ENCODE peak calls at places on chromosomes 11 and 22, in four cellular contexts. One of them, this sample, is unnamed.

GRCh38 chr11:62217191-62217748 is 8.8 kb downstream of the SCGB2A1 start:
- DNase-seq in right lobe of liver: no peak
- DNase-seq in neuronal stem cell: no peak
- DNase-seq in CD8-positive, alpha-beta T cell: no peak
- DNase-seq in this sample: peak; percentile 25

GRCh38 chr11:35192347-35192746 is 53.4 kb downstream of the CD44 start:
- DNase-seq in neuronal stem cell: no peak
- DNase-seq in CD8-positive, alpha-beta T cell: no peak
- DNase-seq in right lobe of liver: peak; percentile 82
- DNase-seq in this sample: peak; percentile 59

GRCh38 chr22:49965291-49966040 is 4.9 kb downstream of the PIM3 start:
- DNase-seq in neuronal stem cell: no peak
- DNase-seq in CD8-positive, alpha-beta T cell: no peak
- DNase-seq in right lobe of liver: peak; percentile 59
- DNase-seq in this sample: peak; percentile 36

GRCh38 chr11:115439385-115439784 is 64.8 kb downstream of the CADM1 start:
- DNase-seq in right lobe of liver: no peak
- DNase-seq in CD8-positive, alpha-beta T cell: no peak
- DNase-seq in neuronal stem cell: no peak
- DNase-seq in this sample: no peak

GRCh38 chr22:20268350-20269012 is 363 bp upstream of the RTN4R start:
- DNase-seq in CD8-positive, alpha-beta T cell: peak; percentile 63
- DNase-seq in neuronal stem cell: peak; percentile 72
- DNase-seq in right lobe of liver: peak; percentile 73
- DNase-seq in this sample: peak; percentile 91

GRCh38 chr11:132595711-132596111 is 936.6 kb downstream of the OPCML start:
- DNase-seq in right lobe of liver: no peak
- DNase-seq in neuronal stem cell: no peak
- DNase-seq in CD8-positive, alpha-beta T cell: no peak
- DNase-seq in this sample: no peak

GRCh38 chr22:50276143-50276542 is 6.0 kb upstream of the MAPK11 start:
- DNase-seq in right lobe of liver: peak; percentile 79
- DNase-seq in CD8-positive, alpha-beta T cell: no peak
- DNase-seq in neuronal stem cell: no peak
- DNase-seq in this sample: peak; percentile 72

GRCh38 chr22:33789690-33790253 is 130.5 kb downstream of the LARGE1 start:
- DNase-seq in CD8-positive, alpha-beta T cell: no peak
- DNase-seq in neuronal stem cell: no peak
- DNase-seq in right lobe of liver: no peak
- DNase-seq in this sample: no peak

GRCh38 chr22:47299211-47299878 is 536.9 kb downstream of the TBC1D22A start:
- DNase-seq in right lobe of liver: no peak
- DNase-seq in neuronal stem cell: no peak
- DNase-seq in CD8-positive, alpha-beta T cell: no peak
- DNase-seq in this sample: no peak

GRCh38 chr22:46761539-46762237 is 762 bp upstream of the TBC1D22A start:
- DNase-seq in neuronal stem cell: peak; percentile 23
- DNase-seq in CD8-positive, alpha-beta T cell: no peak
- DNase-seq in right lobe of liver: no peak
- DNase-seq in this sample: no peak

GRCh38 chr11:64853709-64854108 is 9.3 kb upstream of the CDC42BPG start:
- DNase-seq in neuronal stem cell: no peak
- DNase-seq in CD8-positive, alpha-beta T cell: peak; percentile 50
- DNase-seq in right lobe of liver: no peak
- DNase-seq in this sample: no peak
- H3K4me1 ChIP-seq in neuronal stem cell: peaks cover 10% of the 10 kb centered on the region
- H3K4me1 ChIP-seq in CD8-positive, alpha-beta T cell: peaks cover 95% of the 10 kb centered on the region
- H3K4me1 ChIP-seq in right lobe of liver: peaks cover 2% of the 10 kb centered on the region
- H3K4me1 ChIP-seq in this sample: peaks cover 32% of the 10 kb centered on the region

GRCh38 chr11:2891901-2892214 is 6.3 kb upstream of the CDKN1C start:
- DNase-seq in neuronal stem cell: no peak
- DNase-seq in CD8-positive, alpha-beta T cell: no peak
- DNase-seq in right lobe of liver: peak; percentile 88
- DNase-seq in this sample: peak; percentile 74
- H3K27ac ChIP-seq in neuronal stem cell: peak overlapping the region; percentile 52
- H3K27ac ChIP-seq in CD8-positive, alpha-beta T cell: peak overlapping the region; percentile 31
- H3K27ac ChIP-seq in right lobe of liver: peak overlapping the region; percentile 58
- H3K27ac ChIP-seq in this sample: peak overlapping the region; percentile 69

GRCh38 chr22:40196628-40197027 is 18.9 kb downstream of the TNRC6B start:
- DNase-seq in CD8-positive, alpha-beta T cell: no peak
- DNase-seq in neuronal stem cell: no peak
- DNase-seq in right lobe of liver: no peak
- DNase-seq in this sample: peak; percentile 47

GRCh38 chr22:40199223-40199622 is 21.5 kb downstream of the TNRC6B start:
- DNase-seq in CD8-positive, alpha-beta T cell: no peak
- DNase-seq in right lobe of liver: no peak
- DNase-seq in neuronal stem cell: no peak
- DNase-seq in this sample: no peak

GRCh38 chr22:40193429-40194421 is 16.0 kb downstream of the TNRC6B start:
- DNase-seq in right lobe of liver: no peak
- DNase-seq in CD8-positive, alpha-beta T cell: no peak
- DNase-seq in neuronal stem cell: no peak
- DNase-seq in this sample: peak; percentile 60

GRCh38 chr22:40190501-40190900 is 12.8 kb downstream of the TNRC6B start:
- DNase-seq in CD8-positive, alpha-beta T cell: no peak
- DNase-seq in neuronal stem cell: no peak
- DNase-seq in right lobe of liver: no peak
- DNase-seq in this sample: peak; percentile 49

DNA sequence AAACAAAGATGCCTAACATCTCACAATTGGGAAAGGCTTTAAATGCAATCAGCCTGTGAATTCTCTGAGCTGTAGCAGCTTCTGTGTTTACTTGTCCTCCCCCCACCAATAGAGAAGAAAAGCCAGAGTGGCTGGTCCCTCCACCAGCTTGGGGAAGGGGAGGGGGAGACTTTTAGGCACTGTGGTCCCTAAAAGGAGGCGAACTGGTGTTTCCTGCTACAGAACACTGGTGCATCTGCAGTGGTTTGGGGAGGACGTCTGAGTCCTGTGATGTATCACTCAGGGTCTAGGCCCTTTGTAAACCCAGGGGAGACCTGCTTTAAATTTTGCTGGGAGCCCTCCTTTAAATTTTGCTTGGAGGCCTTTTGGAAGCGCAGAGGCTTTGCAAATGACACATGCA is 16.9 kb downstream of the TNRC6B start:
- DNase-seq in CD8-positive, alpha-beta T cell: no peak
- DNase-seq in right lobe of liver: no peak
- DNase-seq in neuronal stem cell: no peak
- DNase-seq in this sample: no peak
- H3K4me1 ChIP-seq in CD8-positive, alpha-beta T cell: peaks cover 50% of the 10 kb centered on the region
- H3K4me1 ChIP-seq in right lobe of liver: no peaks in the 10 kb centered on the region
- H3K4me1 ChIP-seq in neuronal stem cell: peaks cover 12% of the 10 kb centered on the region
- H3K4me1 ChIP-seq in this sample: peaks cover 28% of the 10 kb centered on the region

GRCh38 chr11:69014936-69015549 is 2.0 kb upstream of the MRGPRF start:
- DNase-seq in neuronal stem cell: no peak
- DNase-seq in CD8-positive, alpha-beta T cell: no peak
- DNase-seq in right lobe of liver: no peak
- DNase-seq in this sample: no peak

GRCh38 chr11:69022268-69022667 is 9.2 kb upstream of the MRGPRF start:
- DNase-seq in right lobe of liver: no peak
- DNase-seq in CD8-positive, alpha-beta T cell: no peak
- DNase-seq in neuronal stem cell: no peak
- DNase-seq in this sample: no peak

GRCh38 chr11:69014084-69014935 is 1.3 kb upstream of the MRGPRF start:
- DNase-seq in CD8-positive, alpha-beta T cell: no peak
- DNase-seq in right lobe of liver: no peak
- DNase-seq in neuronal stem cell: no peak
- DNase-seq in this sample: peak; percentile 75

GRCh38 chr11:69018924-69019323 is 5.9 kb upstream of the MRGPRF start:
- DNase-seq in neuronal stem cell: no peak
- DNase-seq in CD8-positive, alpha-beta T cell: no peak
- DNase-seq in right lobe of liver: no peak
- DNase-seq in this sample: no peak

DNA sequence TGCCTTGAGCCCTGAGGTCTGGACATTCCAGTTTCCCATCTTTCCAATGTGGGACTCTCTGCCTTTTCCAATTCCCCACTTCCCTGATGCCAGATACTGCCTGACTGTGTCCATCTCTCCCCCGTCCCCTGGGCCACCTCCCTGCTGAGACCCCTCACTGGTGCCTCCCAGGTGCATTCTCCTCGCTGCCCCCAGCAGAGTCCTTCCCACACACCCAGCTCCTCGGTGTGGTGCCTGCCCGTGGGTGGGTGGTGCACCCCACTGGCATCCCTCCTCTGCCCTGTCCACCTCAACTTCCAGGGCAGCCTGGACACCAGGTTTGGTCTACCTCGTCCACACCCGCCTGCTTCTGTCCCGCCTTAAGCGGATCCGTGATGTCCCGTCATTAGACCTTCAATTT is 4.9 kb upstream of the MRGPRF start:
- DNase-seq in right lobe of liver: no peak
- DNase-seq in neuronal stem cell: no peak
- DNase-seq in CD8-positive, alpha-beta T cell: no peak
- DNase-seq in this sample: no peak
- H3K27ac ChIP-seq in right lobe of liver: no peak overlapping the region
- H3K27ac ChIP-seq in neuronal stem cell: no peak overlapping the region
- H3K27ac ChIP-seq in CD8-positive, alpha-beta T cell: no peak overlapping the region
- H3K27ac ChIP-seq in this sample: no peak overlapping the region

GRCh38 chr11:47527186-47527585 is 25.7 kb downstream of the CELF1 start:
- DNase-seq in CD8-positive, alpha-beta T cell: no peak
- DNase-seq in neuronal stem cell: no peak
- DNase-seq in right lobe of liver: no peak
- DNase-seq in this sample: no peak

GRCh38 chr11:47523491-47524199 is 29.3 kb downstream of the CELF1 start:
- DNase-seq in CD8-positive, alpha-beta T cell: peak; percentile 41
- DNase-seq in right lobe of liver: no peak
- DNase-seq in neuronal stem cell: no peak
- DNase-seq in this sample: peak; percentile 71

GRCh38 chr11:47518212-47518959 is 34.5 kb downstream of the CELF1 start:
- DNase-seq in neuronal stem cell: no peak
- DNase-seq in right lobe of liver: no peak
- DNase-seq in CD8-positive, alpha-beta T cell: no peak
- DNase-seq in this sample: no peak

DNA sequence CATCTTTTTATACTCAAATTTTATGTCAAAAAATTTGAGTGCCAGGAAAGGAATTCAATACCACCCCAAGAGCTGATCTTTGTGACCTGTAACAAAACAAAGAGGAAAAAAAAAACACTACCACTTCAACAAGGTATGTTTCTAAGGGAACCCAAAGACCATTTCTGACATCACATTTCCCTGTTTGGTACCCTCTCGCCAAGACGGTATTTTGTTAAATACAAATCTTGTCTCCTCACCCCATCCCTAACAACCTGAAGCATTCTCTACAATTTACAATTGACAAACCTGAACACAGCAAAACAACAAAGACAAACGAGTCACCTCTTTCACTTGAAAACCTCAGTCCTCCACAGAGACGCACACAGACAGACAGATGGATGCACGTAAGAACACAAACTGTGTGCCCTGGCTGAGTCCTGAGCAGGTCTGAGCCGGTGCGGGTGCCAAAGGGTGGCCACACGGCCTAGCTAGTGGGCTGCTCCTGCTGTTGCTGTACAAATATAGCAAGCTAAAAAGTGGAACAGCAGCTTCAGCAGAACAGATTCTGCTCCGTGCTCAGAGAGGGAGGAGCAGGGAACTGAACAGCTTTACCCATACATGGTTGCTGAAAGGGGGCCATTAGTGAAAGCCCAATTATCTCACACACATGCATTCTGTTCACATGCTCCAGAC is 28.6 kb downstream of the CELF1 start:
- DNase-seq in CD8-positive, alpha-beta T cell: peak; percentile 45
- DNase-seq in right lobe of liver: no peak
- DNase-seq in neuronal stem cell: no peak
- DNase-seq in this sample: peak; percentile 23
- H3K4me1 ChIP-seq in CD8-positive, alpha-beta T cell: peaks cover 42% of the 10 kb centered on the region
- H3K4me1 ChIP-seq in right lobe of liver: no peaks in the 10 kb centered on the region
- H3K4me1 ChIP-seq in neuronal stem cell: peaks cover 25% of the 10 kb centered on the region
- H3K4me1 ChIP-seq in this sample: peaks cover 28% of the 10 kb centered on the region

GRCh38 chr22:22870577-22871398 is 16.8 kb upstream of the IGLL5 start:
- DNase-seq in neuronal stem cell: no peak
- DNase-seq in right lobe of liver: no peak
- DNase-seq in CD8-positive, alpha-beta T cell: no peak
- DNase-seq in this sample: no peak
- H3K27ac ChIP-seq in neuronal stem cell: no peak overlapping the region
- H3K27ac ChIP-seq in right lobe of liver: no peak overlapping the region
- H3K27ac ChIP-seq in CD8-positive, alpha-beta T cell: no peak overlapping the region
- H3K27ac ChIP-seq in this sample: no peak overlapping the region

DNA sequence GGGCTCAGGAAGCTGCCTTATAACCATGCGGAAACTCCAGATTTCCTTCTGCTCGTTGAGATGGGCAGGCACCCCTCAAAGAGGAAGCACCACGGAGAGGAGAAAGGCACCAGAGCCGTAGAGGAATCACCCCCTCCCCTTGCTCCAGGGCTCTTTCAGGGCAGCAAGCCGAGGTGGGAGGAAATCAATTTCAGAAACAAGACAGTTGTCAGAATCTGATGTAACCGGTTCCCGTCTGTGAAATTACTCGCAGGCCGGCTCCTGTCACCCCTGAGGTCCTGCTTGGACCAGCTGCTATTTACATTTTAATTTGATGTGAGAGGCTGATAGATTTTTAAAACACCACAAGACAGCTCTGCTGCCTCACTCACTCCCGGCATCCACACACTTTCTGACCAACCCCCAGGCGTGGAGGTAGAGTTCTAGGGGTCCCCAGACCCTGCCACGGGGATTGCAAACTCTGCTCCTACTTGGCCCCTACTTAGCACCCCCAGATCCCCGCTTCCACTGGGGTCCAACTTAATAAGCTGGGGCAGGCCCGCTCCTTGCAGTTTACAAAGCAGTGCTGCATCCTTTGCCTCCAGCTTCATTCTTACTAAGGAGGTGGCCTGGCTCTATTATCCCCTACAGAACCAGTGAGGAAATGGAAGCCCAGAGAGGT is 162.5 kb downstream of the CEP164 start:
- DNase-seq in neuronal stem cell: no peak
- DNase-seq in CD8-positive, alpha-beta T cell: no peak
- DNase-seq in right lobe of liver: no peak
- DNase-seq in this sample: no peak
- H3K4me1 ChIP-seq in neuronal stem cell: peaks cover 13% of the 10 kb centered on the region
- H3K4me1 ChIP-seq in CD8-positive, alpha-beta T cell: no peaks in the 10 kb centered on the region
- H3K4me1 ChIP-seq in right lobe of liver: no peaks in the 10 kb centered on the region
- H3K4me1 ChIP-seq in this sample: no peaks in the 10 kb centered on the region

GRCh38 chr11:109511598-109511997 is 89.6 kb downstream of the C11orf87 start:
- DNase-seq in right lobe of liver: no peak
- DNase-seq in CD8-positive, alpha-beta T cell: no peak
- DNase-seq in neuronal stem cell: no peak
- DNase-seq in this sample: no peak

GRCh38 chr11:109519253-109519652 is 97.3 kb downstream of the C11orf87 start:
- DNase-seq in neuronal stem cell: no peak
- DNase-seq in CD8-positive, alpha-beta T cell: no peak
- DNase-seq in right lobe of liver: no peak
- DNase-seq in this sample: no peak

GRCh38 chr11:109512680-109513079 is 90.7 kb downstream of the C11orf87 start:
- DNase-seq in CD8-positive, alpha-beta T cell: no peak
- DNase-seq in neuronal stem cell: no peak
- DNase-seq in right lobe of liver: no peak
- DNase-seq in this sample: no peak

GRCh38 chr11:109512249-109512648 is 90.3 kb downstream of the C11orf87 start:
- DNase-seq in right lobe of liver: no peak
- DNase-seq in CD8-positive, alpha-beta T cell: no peak
- DNase-seq in neuronal stem cell: no peak
- DNase-seq in this sample: no peak

GRCh38 chr11:109514313-109515018 is 92.5 kb downstream of the C11orf87 start:
- DNase-seq in right lobe of liver: no peak
- DNase-seq in CD8-positive, alpha-beta T cell: no peak
- DNase-seq in neuronal stem cell: no peak
- DNase-seq in this sample: no peak
- H3K27ac ChIP-seq in right lobe of liver: no peak overlapping the region
- H3K27ac ChIP-seq in CD8-positive, alpha-beta T cell: no peak overlapping the region
- H3K27ac ChIP-seq in neuronal stem cell: no peak overlapping the region
- H3K27ac ChIP-seq in this sample: no peak overlapping the region

GRCh38 chr11:119029340-119030028 is 1.2 kb downstream of the SLC37A4 start:
- DNase-seq in neuronal stem cell: no peak
- DNase-seq in CD8-positive, alpha-beta T cell: no peak
- DNase-seq in right lobe of liver: peak; percentile 87
- DNase-seq in this sample: peak; percentile 89
- H3K4me1 ChIP-seq in neuronal stem cell: peaks cover 6% of the 10 kb centered on the region
- H3K4me1 ChIP-seq in CD8-positive, alpha-beta T cell: peaks cover 13% of the 10 kb centered on the region
- H3K4me1 ChIP-seq in right lobe of liver: peaks cover 2% of the 10 kb centered on the region
- H3K4me1 ChIP-seq in this sample: peaks cover 44% of the 10 kb centered on the region

This sample was measured in hepatocyte.